ENCODE peak calls at places on chromosomes 7 and 10, in nine cellular contexts. K, D, S, O, W, B, T, R and Q are unnamed samples.

GRCh38 chr7:90625562-90625961 is 29.4 kb downstream of the CDK14 start:
- DNase-seq in K (no peak), D (no peak), S (no peak), O (peak), W (no peak), B (peak), T (no peak), R (peak), Q (no peak)

GRCh38 chr10:67923551-67923950 is 39.1 kb downstream of the SIRT1 start:
- DNase-seq in K (no peak), D (no peak), S (no peak), O (no peak), W (no peak), B (no peak), T (no peak), R (no peak), Q (no peak)

GRCh38 chr10:35898722-35899485 is 256.8 kb upstream of the FZD8 start:
- DNase-seq in K (no peak), D (peak), S (no peak), O (no peak), W (no peak), B (no peak), T (no peak), R (peak), Q (no peak)

GRCh38 chr7:25029075-25029474 is 49.1 kb upstream of the OSBPL3 start:
- DNase-seq in K (no peak), D (no peak), S (no peak), O (no peak), W (no peak), B (no peak), T (no peak), R (no peak), Q (no peak)

GRCh38 chr10:100872034-100872791 is 40.5 kb upstream of the SLF2 start:
- DNase-seq in K (peak), D (no peak), S (no peak), O (peak), W (peak), B (no peak), T (peak), R (peak), Q (no peak)

GRCh38 chr10:99775850-99776249 is 6.6 kb upstream of the ABCC2 start:
- DNase-seq in K (peak), D (no peak), S (peak), O (no peak), W (no peak), B (no peak), T (no peak), R (peak), Q (no peak)

GRCh38 chr10:33193867-33194521 is 140.5 kb downstream of the NRP1 start:
- DNase-seq in K (peak), D (no peak), S (peak), O (peak), W (no peak), B (peak), T (no peak), R (no peak), Q (no peak)

GRCh38 chr10:52571018-52571417 is 201.6 kb downstream of the MBL2 start:
- DNase-seq in K (no peak), D (no peak), S (no peak), O (no peak), W (no peak), B (no peak), T (no peak), R (no peak), Q (no peak)

GRCh38 chr7:6392712-6393666 is 54.8 kb downstream of the DAGLB start:
- DNase-seq in K (peak), D (no peak), S (no peak), O (peak), W (peak), B (peak), T (no peak), R (no peak), Q (no peak)

GRCh38 chr7:24701232-24701898 is 55.9 kb downstream of the GSDME start:
- DNase-seq in K (no peak), D (no peak), S (no peak), O (no peak), W (no peak), B (no peak), T (no peak), R (no peak), Q (no peak)

GRCh38 chr7:139683137-139683871 is 94.5 kb downstream of the HIPK2 start:
- DNase-seq in K (no peak), D (no peak), S (no peak), O (peak), W (peak), B (no peak), T (no peak), R (no peak), Q (no peak)

GRCh38 chr10:76251773-76252617 is 820.6 kb downstream of the LRMDA start:
- DNase-seq in K (no peak), D (peak), S (no peak), O (peak), W (no peak), B (no peak), T (no peak), R (no peak), Q (no peak)

GRCh38 chr10:72321248-72322029 is 33.3 kb downstream of the DNAJB12 start:
- DNase-seq in K (no peak), D (no peak), S (no peak), O (no peak), W (peak), B (no peak), T (no peak), R (no peak), Q (no peak)

GRCh38 chr7:118185163-118185860 is 1.3 kb downstream of the LSM8 start:
- DNase-seq in K (no peak), D (no peak), S (no peak), O (no peak), W (no peak), B (no peak), T (no peak), R (no peak), Q (no peak)

GRCh38 chr7:158812684-158813083 is 16.6 kb downstream of the ESYT2 start:
- DNase-seq in K (no peak), D (no peak), S (no peak), O (no peak), W (no peak), B (no peak), T (no peak), R (no peak), Q (no peak)

DNA sequence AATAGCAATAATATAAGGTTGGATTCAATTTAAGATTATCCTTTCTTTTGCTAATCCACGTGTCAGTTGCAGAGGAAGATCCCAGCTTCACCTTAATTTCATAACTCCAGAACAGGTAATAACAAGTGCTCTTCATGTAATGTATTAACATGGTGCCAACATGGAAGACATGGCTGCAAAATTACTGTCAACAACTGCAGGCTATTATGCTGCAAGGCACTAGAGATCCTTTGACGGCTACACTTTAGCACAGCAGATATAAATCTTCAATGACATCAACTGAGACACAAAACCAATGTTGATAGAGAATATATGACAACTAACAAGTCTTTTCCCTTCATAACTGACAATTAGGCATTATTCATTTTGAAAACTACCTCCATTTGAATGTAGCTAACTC is 96.1 kb downstream of the RNF133 start:
- DNase-seq in K (no peak), D (no peak), S (no peak), O (no peak), W (no peak), B (no peak), T (no peak), R (no peak), Q (no peak)
- TF ChIP-seq EP300 in K (no peak), D (no peak), S (no peak), O (no peak), W (no peak), B (no peak), T (no peak), R (no peak), Q (no peak)

GRCh38 chr7:137986252-137987010 is 15.5 kb downstream of the CREB3L2 start:
- DNase-seq in K (no peak), D (no peak), S (peak), O (peak), W (no peak), B (peak), T (no peak), R (no peak), Q (no peak)
- TF ChIP-seq EP300 in K (no peak), D (no peak), S (peak), O (no peak), W (peak), B (no peak), T (no peak), R (no peak), Q (no peak)

GRCh38 chr7:8215648-8216047 is 46.3 kb downstream of the ICA1 start:
- DNase-seq in K (no peak), D (no peak), S (no peak), O (no peak), W (no peak), B (no peak), T (no peak), R (no peak), Q (no peak)

GRCh38 chr7:8216291-8216690 is 45.7 kb downstream of the ICA1 start:
- DNase-seq in K (no peak), D (no peak), S (no peak), O (no peak), W (no peak), B (no peak), T (no peak), R (no peak), Q (no peak)

GRCh38 chr7:8212638-8213037 is 49.3 kb downstream of the ICA1 start:
- DNase-seq in K (no peak), D (no peak), S (no peak), O (no peak), W (no peak), B (no peak), T (no peak), R (no peak), Q (no peak)

GRCh38 chr7:8213381-8213780 is 48.6 kb downstream of the ICA1 start:
- DNase-seq in K (no peak), D (no peak), S (no peak), O (no peak), W (no peak), B (no peak), T (no peak), R (no peak), Q (no peak)

DNA sequence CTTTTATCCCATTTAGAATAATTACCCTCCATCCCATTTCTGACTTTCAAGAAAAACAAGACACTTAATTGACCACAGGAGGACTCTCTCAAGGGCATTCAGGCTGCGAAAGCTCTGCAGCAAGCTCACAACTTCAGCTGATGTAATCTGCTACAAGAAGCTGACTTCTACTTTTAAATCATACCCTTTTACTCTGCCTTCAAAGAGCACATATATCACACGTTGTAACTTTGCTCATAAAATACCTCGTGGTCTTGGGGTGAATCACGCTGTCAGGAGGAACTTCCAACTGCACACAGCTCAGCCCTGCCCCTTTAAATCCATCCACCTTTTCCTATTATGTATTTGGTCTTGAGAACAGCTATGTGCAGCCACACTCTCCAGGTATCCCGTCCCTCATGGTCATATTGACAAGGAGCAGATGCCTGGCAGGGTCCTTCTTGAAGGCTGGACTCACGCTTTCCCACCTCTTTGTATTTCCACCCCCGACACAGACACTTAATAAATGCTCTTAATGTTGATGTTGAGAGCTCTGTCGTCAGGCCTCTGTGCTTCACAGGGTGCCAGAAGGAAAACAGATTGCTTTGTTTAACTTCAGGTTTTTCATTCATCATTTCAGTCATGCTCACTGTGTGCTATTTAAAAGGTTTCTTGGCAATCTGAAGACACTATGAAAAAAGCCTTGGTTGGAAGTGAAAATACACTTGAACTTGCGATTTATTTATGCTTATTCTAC is 47.6 kb downstream of the ICA1 start:
- DNase-seq in K (no peak), D (no peak), S (no peak), O (no peak), W (no peak), B (no peak), T (no peak), R (no peak), Q (no peak)
- TF ChIP-seq EP300 in K (no peak), D (no peak), S (no peak), O (no peak), W (no peak), B (no peak), T (no peak), R (peak), Q (no peak)

GRCh38 chr7:149662591-149663095 is 110.7 kb downstream of the ZNF467 start:
- DNase-seq in K (peak), D (no peak), S (peak), O (peak), W (peak), B (peak), T (peak), R (peak), Q (no peak)
- TF ChIP-seq EP300 in K (no peak), D (no peak), S (no peak), O (no peak), W (no peak), B (no peak), T (no peak), R (no peak), Q (no peak)

DNA sequence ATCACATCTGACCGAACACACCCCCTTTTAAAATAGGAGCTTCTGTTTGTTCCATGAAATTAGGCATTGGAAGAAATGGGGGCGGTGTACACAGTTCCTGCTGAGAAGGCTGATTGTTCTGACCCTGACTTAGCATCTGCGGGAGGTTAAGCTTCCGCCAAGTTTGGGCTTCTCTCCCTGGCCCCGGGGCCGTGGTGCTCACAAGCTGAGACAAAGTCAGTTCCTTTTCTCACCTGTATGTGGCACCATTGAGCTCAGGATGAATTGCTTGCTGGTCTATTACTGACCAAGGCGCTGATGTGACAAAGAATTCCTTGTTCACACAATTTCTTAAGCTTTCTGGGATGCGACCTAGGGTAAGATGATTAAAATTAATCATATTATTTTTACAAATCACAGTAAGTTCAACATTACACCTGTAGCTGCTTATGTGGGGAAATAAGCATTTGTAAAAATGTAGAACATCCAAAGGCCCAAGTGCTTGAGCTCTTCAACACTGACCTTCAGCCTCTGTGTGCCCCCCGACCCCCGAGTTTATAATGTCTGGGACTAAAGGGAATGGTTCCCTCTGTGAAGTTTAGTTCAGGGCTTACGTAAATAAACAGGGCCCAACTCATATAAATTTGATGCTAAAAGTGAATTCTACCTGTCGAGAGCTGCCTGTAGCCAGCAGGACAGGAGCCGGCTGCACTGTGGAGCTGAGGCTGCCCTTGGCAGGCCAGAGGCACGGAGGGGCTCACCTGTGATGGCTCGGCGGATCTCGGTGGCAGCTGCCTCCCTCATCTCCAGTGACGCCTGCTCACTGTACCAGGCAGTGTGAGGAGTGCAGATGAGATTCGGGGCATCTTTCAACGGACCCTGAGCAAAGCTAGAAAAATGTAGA is 50.8 kb downstream of the ZRANB1 start:
- DNase-seq in K (peak), D (peak), S (peak), O (peak), W (no peak), B (peak), T (peak), R (peak), Q (peak)
- TF ChIP-seq EP300 in K (no peak), D (no peak), S (no peak), O (no peak), W (no peak), B (no peak), T (no peak), R (no peak), Q (no peak)

GRCh38 chr10:50631052-50631451 is 7.3 kb upstream of the SGMS1 start:
- DNase-seq in K (no peak), D (peak), S (no peak), O (no peak), W (no peak), B (no peak), T (no peak), R (no peak), Q (peak)

GRCh38 chr10:50637003-50637579 is 13.3 kb upstream of the SGMS1 start:
- DNase-seq in K (no peak), D (peak), S (no peak), O (no peak), W (no peak), B (no peak), T (no peak), R (no peak), Q (no peak)

GRCh38 chr10:50636576-50636975 is 12.8 kb upstream of the SGMS1 start:
- DNase-seq in K (no peak), D (peak), S (no peak), O (no peak), W (no peak), B (no peak), T (no peak), R (no peak), Q (no peak)

GRCh38 chr10:50635286-50635685 is 11.5 kb upstream of the SGMS1 start:
- DNase-seq in K (no peak), D (peak), S (no peak), O (no peak), W (no peak), B (no peak), T (no peak), R (no peak), Q (no peak)

GRCh38 chr10:50634479-50634878 is 10.7 kb upstream of the SGMS1 start:
- DNase-seq in K (no peak), D (no peak), S (no peak), O (no peak), W (no peak), B (no peak), T (no peak), R (no peak), Q (no peak)
- TF ChIP-seq EP300 in K (no peak), D (no peak), S (no peak), O (no peak), W (no peak), B (no peak), T (no peak), R (no peak), Q (no peak)

GRCh38 chr10:114957673-114958072 is 19.7 kb downstream of the TRUB1 start:
- DNase-seq in K (no peak), D (no peak), S (no peak), O (no peak), W (no peak), B (no peak), T (no peak), R (no peak), Q (no peak)

GRCh38 chr10:114955984-114956383 is 18.0 kb downstream of the TRUB1 start:
- DNase-seq in K (no peak), D (no peak), S (no peak), O (no peak), W (no peak), B (no peak), T (no peak), R (no peak), Q (no peak)

GRCh38 chr10:114953047-114953446 is 15.1 kb downstream of the TRUB1 start:
- DNase-seq in K (no peak), D (no peak), S (no peak), O (no peak), W (no peak), B (no peak), T (no peak), R (no peak), Q (no peak)

GRCh38 chr10:114957122-114957521 is 19.1 kb downstream of the TRUB1 start:
- DNase-seq in K (no peak), D (no peak), S (no peak), O (no peak), W (no peak), B (no peak), T (no peak), R (peak), Q (no peak)

GRCh38 chr10:114956466-114956865 is 18.5 kb downstream of the TRUB1 start:
- DNase-seq in K (no peak), D (no peak), S (no peak), O (no peak), W (no peak), B (no peak), T (no peak), R (no peak), Q (no peak)
- TF ChIP-seq EP300 in K (no peak), D (no peak), S (no peak), O (no peak), W (no peak), B (no peak), T (no peak), R (no peak), Q (no peak)

DNA sequence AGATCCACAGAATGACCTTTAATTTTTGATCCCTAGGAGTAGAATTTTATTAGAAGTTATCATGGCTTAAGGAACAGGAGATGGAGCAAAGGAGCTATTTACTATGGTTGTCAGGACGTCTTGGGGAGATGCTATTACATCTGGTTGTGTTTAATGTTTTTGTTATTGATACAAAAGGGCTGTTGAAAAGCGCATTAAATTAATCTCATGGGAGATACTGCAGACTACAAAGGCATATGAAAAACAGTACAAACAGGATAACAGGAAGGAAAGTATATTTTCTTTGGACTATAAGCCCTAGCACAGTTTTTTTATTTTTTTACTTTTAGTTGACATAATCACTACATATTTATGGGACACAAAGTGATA is 341.3 kb downstream of the ARL4A start:
- DNase-seq in K (no peak), D (no peak), S (no peak), O (no peak), W (no peak), B (no peak), T (no peak), R (no peak), Q (no peak)
- TF ChIP-seq EP300 in K (no peak), D (no peak), S (no peak), O (no peak), W (no peak), B (no peak), T (no peak), R (no peak), Q (no peak)